ENCODE peak calls at places on chromosomes 6 and 20, in ten cellular contexts. Z, G, J, M, H, A, V, N, R and K are unnamed samples.

GRCh38 chr6:133435065-133435728 is 194.0 kb downstream of the EYA4 start:
- DNase-seq in R (peak), G (no peak), M (no peak), N (no peak), V (no peak), J (no peak), H (no peak), A (no peak), Z (no peak), K (peak)

GRCh38 chr6:109471105-109471810 is 11.8 kb downstream of the ZBTB24 start:
- DNase-seq in H (no peak), J (no peak), N (no peak), A (no peak), Z (no peak), V (no peak), G (no peak), M (no peak), R (no peak), K (no peak)

GRCh38 chr6:76708641-76709331 is 636.3 kb upstream of the IMPG1 start:
- DNase-seq in J (no peak), A (no peak), V (no peak), R (no peak), M (no peak), G (no peak), N (no peak), Z (no peak), H (no peak), K (no peak)

GRCh38 chr6:134323698-134324097 is 5.8 kb upstream of the SGK1 start:
- DNase-seq in V (no peak), A (no peak), G (no peak), M (no peak), Z (no peak), R (no peak), H (no peak), J (no peak), N (no peak), K (no peak)

GRCh38 chr6:129882510-129883023 is 21.5 kb upstream of the TMEM244 start:
- DNase-seq in J (no peak), R (no peak), N (no peak), V (no peak), G (no peak), H (no peak), Z (peak), M (no peak), A (no peak), K (no peak)

GRCh38 chr20:23311932-23312331 is 38.7 kb upstream of the NXT1 start:
- DNase-seq in J (no peak), A (no peak), V (no peak), R (no peak), G (peak), Z (no peak), M (no peak), H (no peak), N (no peak), K (no peak)

GRCh38 chr20:53805895-53806384 is 212.3 kb upstream of the ZNF217 start:
- DNase-seq in H (peak), V (no peak), M (no peak), R (peak), Z (peak), J (no peak), A (no peak), G (peak), N (no peak), K (peak)

GRCh38 chr6:2020909-2021308 is 224.5 kb downstream of the GMDS start:
- DNase-seq in A (no peak), H (no peak), R (peak), N (peak), G (no peak), M (no peak), V (no peak), Z (no peak), J (no peak), K (no peak)

GRCh38 chr20:380763-381580 is 412 bp downstream of the TRIB3 start:
- DNase-seq in N (peak), J (peak), M (peak), Z (peak), R (peak), G (peak), H (peak), V (peak), A (peak), K (no peak)

GRCh38 chr20:37228111-37228510 is 33.5 kb downstream of the GHRH start:
- DNase-seq in H (no peak), Z (no peak), N (no peak), A (no peak), R (no peak), M (no peak), V (no peak), G (no peak), J (no peak), K (no peak)

GRCh38 chr20:19497064-19497463 is 261.0 kb upstream of the RIN2 start:
- DNase-seq in H (no peak), M (no peak), J (no peak), A (no peak), R (no peak), V (no peak), G (peak), Z (no peak), N (no peak), K (no peak)

GRCh38 chr6:55642366-55642765 is 63.4 kb upstream of the HMGCLL1 start:
- DNase-seq in H (no peak), J (no peak), M (no peak), R (no peak), G (no peak), V (no peak), N (no peak), A (no peak), Z (no peak), K (no peak)

GRCh38 chr6:22838346-22838745 is 269.0 kb downstream of the HDGFL1 start:
- DNase-seq in V (no peak), J (no peak), N (peak), A (no peak), R (peak), G (no peak), H (no peak), Z (no peak), M (no peak), K (no peak)

GRCh38 chr6:136011475-136011874 is 160.0 kb downstream of the PDE7B start:
- DNase-seq in M (no peak), R (peak), N (no peak), A (no peak), H (no peak), V (no peak), Z (no peak), J (no peak), G (no peak), K (no peak)

GRCh38 chr20:45611054-45611453 is 18.5 kb upstream of the WFDC10A start:
- DNase-seq in A (peak), V (no peak), J (no peak), G (peak), M (no peak), R (peak), H (no peak), N (no peak), Z (no peak), K (no peak)